ENCODE peak calls at places on chromosomes 12 and 14, in six cellular contexts. B, K, W, G, X and D are unnamed samples. For H3K4me1, the result is how much of the 10 kb centered on the place peaks cover.

GRCh38 chr12:108179305-108179704 is 50.2 kb downstream of the WSCD2 start:
- DNase-seq in B (no peak), K (no peak), W (no peak), G (no peak), X (no peak), D (no peak)

GRCh38 chr12:24544368-24544767 is 404.5 kb downstream of the BCAT1 start:
- DNase-seq in B (peak), K (no peak), W (no peak), G (no peak), X (peak), D (no peak)

GRCh38 chr12:131828671-131829350 is 618 bp downstream of the MMP17 start:
- DNase-seq in B (no peak), K (no peak), W (no peak), G (peak), X (no peak), D (no peak)

GRCh38 chr12:106304001-106304421 is 1.5 kb downstream of the TCP11L2 start:
- DNase-seq in B (no peak), K (no peak), W (peak), G (no peak), X (peak), D (no peak)

GRCh38 chr12:104381721-104382480 is 74.8 kb upstream of the CHST11 start:
- DNase-seq in B (peak), K (peak), W (peak), G (peak), X (peak), D (peak)

GRCh38 chr12:71865166-71865713 is 25.7 kb downstream of the TBC1D15 start:
- DNase-seq in B (peak), K (no peak), W (no peak), G (peak), X (peak), D (no peak)

GRCh38 chr12:111412007-111412829 is 6.5 kb downstream of the SH2B3 start:
- DNase-seq in B (no peak), K (no peak), W (no peak), G (no peak), X (peak), D (no peak)

GRCh38 chr14:59632381-59632780 is 55.8 kb upstream of the CCDC175 start:
- DNase-seq in B (peak), K (no peak), W (no peak), G (peak), X (peak), D (peak)

GRCh38 chr12:95385246-95385645 is 88.7 kb upstream of the METAP2 start:
- DNase-seq in B (peak), K (no peak), W (no peak), G (peak), X (no peak), D (peak)

GRCh38 chr14:102390064-102390463 is 27.3 kb downstream of the TECPR2 start:
- DNase-seq in B (peak), K (no peak), W (no peak), G (peak), X (no peak), D (no peak)

GRCh38 chr12:26185532-26186320 is 9.6 kb upstream of the SSPN start:
- DNase-seq in B (no peak), K (no peak), W (no peak), G (peak), X (no peak), D (no peak)

GRCh38 chr12:130832561-130833209 is 6.4 kb downstream of the STX2 start:
- DNase-seq in B (peak), K (no peak), W (no peak), G (peak), X (peak), D (no peak)

GRCh38 chr12:71558445-71558844 is 105.2 kb downstream of the ZFC3H1 start:
- DNase-seq in B (peak), K (no peak), W (no peak), G (no peak), X (peak), D (no peak)

GRCh38 chr12:46342562-46343033 is 30.0 kb downstream of the SLC38A2 start:
- DNase-seq in B (peak), K (no peak), W (peak), G (peak), X (peak), D (peak)

GRCh38 chr12:64304571-64304970 is 82.5 kb upstream of the KICS2 start:
- DNase-seq in B (no peak), K (no peak), W (no peak), G (no peak), X (no peak), D (no peak)

GRCh38 chr14:76772300-76773187 is 11.3 kb downstream of the VASH1 start:
- DNase-seq in B (peak), K (no peak), W (no peak), G (no peak), X (peak), D (no peak)

GRCh38 chr12:113609692-113610469 is 138.2 kb upstream of the LHX5 start:
- DNase-seq in B (no peak), K (no peak), W (no peak), G (no peak), X (no peak), D (no peak)

GRCh38 chr14:97634786-97635185 is 837.6 kb downstream of the VRK1 start:
- DNase-seq in B (no peak), K (no peak), W (peak), G (no peak), X (no peak), D (no peak)

GRCh38 chr12:108761226-108761625 is 29.9 kb upstream of the CORO1C start:
- DNase-seq in B (no peak), K (no peak), W (no peak), G (no peak), X (no peak), D (no peak)

GRCh38 chr14:58898655-58899316 is 261.0 kb downstream of the DACT1 start:
- DNase-seq in B (peak), K (no peak), W (no peak), G (peak), X (peak), D (no peak)

GRCh38 chr12:29486972-29487371 is 10.5 kb downstream of the OVCH1 start:
- DNase-seq in B (no peak), K (no peak), W (no peak), G (no peak), X (no peak), D (no peak)

GRCh38 chr12:27539191-27539631 is 15.2 kb downstream of the PPFIBP1 start:
- DNase-seq in B (peak), K (no peak), W (no peak), G (no peak), X (peak), D (peak)

GRCh38 chr14:91398707-91399106 is 18.9 kb downstream of the CCDC88C start:
- DNase-seq in B (no peak), K (no peak), W (no peak), G (no peak), X (no peak), D (no peak)

GRCh38 chr12:26471560-26471959 is 276.2 kb downstream of the SSPN start:
- DNase-seq in B (peak), K (no peak), W (no peak), G (peak), X (no peak), D (no peak)

DNA sequence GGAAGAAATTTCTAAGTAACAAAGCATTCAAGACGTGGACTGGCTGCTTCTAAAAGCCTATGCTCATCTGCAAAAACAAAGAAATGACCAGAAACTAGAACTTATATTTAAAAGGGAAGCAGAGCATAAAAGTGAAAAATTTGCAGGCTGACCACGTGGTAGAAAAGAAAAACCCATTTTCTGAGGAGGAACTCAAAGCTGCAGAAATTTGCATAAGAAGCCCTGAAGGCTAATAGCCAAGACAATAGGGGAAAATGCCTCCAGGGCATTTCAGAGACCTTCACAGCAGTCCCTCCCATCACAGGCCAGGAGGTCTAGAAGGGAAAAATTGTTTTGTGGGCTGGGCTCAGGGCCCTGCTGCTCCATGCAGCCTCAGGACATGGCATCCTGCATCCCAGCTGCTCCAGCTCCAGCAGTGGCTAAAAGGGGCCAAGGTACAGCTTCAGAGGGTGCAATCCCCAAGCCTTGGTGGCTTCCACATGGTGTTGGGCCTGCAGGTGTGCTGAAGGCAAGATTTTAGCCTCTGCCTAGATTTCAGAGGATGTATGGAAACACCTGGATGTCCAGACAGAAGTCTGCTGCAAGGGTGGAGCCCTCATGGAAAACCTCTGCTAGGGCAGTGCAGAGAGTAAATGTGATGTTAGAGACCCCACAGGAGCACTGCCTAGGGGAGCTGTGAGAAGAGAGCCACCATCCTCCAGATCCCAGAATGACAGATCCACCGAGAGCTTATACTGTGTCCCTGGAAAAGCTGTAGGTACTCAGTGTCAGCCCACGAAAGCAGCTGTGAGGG is 55.5 kb downstream of the CHGA start:
- DNase-seq in B (no peak), K (no peak), W (peak), G (no peak), X (no peak), D (no peak)
- H3K4me1 ChIP-seq in B (under half), K (under half), W (under half), G (under half), X (under half), D (under half)

GRCh38 chr12:82203076-82203475 is 155.1 kb downstream of the CCDC59 start:
- DNase-seq in B (no peak), K (no peak), W (no peak), G (no peak), X (no peak), D (no peak)
- H3K27ac ChIP-seq in B (no peak), K (no peak), W (no peak), G (no peak), X (no peak), D (no peak)

DNA sequence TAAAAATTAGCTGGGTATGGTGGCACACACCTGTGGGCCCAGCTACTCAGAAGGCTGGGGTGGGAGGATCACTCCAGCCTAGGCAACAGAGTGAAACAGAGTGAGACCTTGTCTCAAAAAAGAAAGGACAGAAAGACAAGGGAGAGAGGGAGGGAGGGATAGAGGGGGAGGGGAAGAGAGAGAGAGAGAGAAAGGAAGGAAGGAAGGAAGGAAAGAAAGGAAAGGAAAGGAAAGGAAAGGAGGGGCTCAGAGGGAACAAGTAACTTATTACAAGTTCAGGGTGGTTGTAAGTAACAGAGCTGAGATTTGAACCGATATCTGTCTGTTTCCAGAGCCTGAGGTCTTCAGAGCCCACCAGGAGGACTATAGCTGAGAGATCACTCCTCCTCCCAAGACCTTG is 8.3 kb downstream of the IFFO1 start:
- DNase-seq in B (no peak), K (no peak), W (no peak), G (no peak), X (no peak), D (no peak)
- H3K4me1 ChIP-seq in B (under half), K (under half), W (under half), G (under half), X (under half), D (under half)

DNA sequence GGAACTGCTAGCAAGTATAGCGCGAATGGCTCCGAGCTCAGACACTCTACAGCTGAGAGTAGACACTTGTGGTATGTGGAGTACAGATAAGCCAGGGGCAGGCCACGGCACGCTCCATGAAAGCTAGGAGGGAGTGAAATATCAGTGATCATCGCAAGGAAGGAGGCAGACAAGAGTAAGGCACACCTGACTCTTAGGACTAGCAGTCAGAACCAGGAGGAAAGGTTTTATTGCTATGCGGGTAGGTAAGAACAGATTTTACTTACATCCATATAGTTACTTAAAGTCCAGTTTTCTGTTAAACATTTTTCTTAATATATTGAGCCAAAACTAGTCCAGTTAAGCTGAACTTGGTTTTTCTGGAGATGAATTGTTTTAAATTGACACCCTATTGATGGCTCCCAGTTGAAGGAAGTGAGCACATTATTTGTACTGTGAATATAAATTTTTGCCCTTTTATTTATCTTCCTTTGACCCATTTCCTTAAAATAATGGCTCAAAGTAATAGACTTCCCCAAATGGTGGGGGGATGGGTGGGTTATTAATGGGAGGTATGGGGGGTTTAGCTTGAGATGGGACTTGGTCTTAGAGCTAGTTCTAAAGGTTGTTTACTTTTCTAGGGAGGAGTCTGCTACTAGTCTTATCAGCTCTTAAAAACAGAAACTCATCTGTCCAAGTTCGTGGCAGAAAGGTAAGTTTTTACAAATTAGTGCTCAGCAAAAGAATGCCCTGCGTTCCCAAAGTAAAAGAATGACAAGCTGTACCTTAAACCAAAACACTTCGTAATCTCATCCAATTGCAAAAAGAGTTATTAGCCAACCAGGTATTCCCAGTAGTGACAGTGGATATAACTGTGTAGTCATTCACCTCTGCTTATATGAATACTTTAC is 5.8 kb downstream of the HNRNPA1 start:
- DNase-seq in B (no peak), K (no peak), W (no peak), G (peak), X (no peak), D (peak)
- H3K27ac ChIP-seq in B (no peak), K (peak), W (no peak), G (no peak), X (peak), D (no peak)

GRCh38 chr14:50340945-50341344 is 28.8 kb downstream of the DMAC2L start:
- DNase-seq in B (no peak), K (no peak), W (no peak), G (no peak), X (no peak), D (no peak)

GRCh38 chr14:50338547-50338946 is 26.4 kb downstream of the DMAC2L start:
- DNase-seq in B (no peak), K (no peak), W (no peak), G (no peak), X (no peak), D (no peak)

GRCh38 chr14:50336428-50336827 is 24.3 kb downstream of the DMAC2L start:
- DNase-seq in B (no peak), K (no peak), W (no peak), G (no peak), X (no peak), D (no peak)

GRCh38 chr14:50340045-50340444 is 27.9 kb downstream of the DMAC2L start:
- DNase-seq in B (no peak), K (no peak), W (no peak), G (no peak), X (no peak), D (no peak)

DNA sequence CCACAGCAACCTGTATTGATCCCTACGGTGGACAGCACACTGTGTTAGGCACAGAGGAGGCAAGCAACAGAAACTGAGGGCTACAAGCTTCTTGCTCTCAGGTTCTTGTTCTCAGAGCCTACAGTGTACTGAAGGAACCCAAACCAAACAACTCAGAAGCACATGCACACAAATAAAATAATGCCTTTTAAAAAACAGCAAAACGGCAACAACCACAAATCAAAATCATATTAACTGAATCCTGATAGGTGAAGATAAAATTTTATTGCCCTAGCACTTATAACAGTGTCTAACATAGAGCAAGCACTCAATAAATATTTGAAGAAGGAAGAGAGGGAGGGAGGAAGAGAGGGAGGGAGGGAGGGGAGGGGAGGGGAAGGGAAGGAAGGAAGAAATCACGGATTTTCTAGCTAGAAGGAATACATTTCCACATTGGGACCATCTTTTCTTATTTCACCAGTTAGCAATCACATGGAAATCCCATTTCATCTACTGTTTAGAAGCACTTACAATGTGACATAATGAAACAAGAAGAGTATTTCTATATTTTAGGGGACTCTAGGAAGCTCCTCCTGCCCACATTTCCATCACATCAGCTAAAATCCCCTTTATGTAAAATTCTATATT is 27.2 kb downstream of the DMAC2L start:
- DNase-seq in B (no peak), K (no peak), W (no peak), G (no peak), X (no peak), D (no peak)
- H3K4me1 ChIP-seq in B (under half), K (under half), W (under half), G (under half), X (under half), D (under half)

GRCh38 chr12:62724285-62724684 is 210.7 kb downstream of the PPM1H start:
- DNase-seq in B (no peak), K (no peak), W (no peak), G (no peak), X (no peak), D (no peak)
- H3K27ac ChIP-seq in B (peak), K (no peak), W (no peak), G (peak), X (peak), D (no peak)

GRCh38 chr14:104702106-104702505 is 12.7 kb downstream of the INF2 start:
- DNase-seq in B (no peak), K (no peak), W (no peak), G (no peak), X (no peak), D (no peak)

GRCh38 chr14:104701383-104702076 is 12.1 kb downstream of the INF2 start:
- DNase-seq in B (no peak), K (no peak), W (no peak), G (no peak), X (no peak), D (no peak)

GRCh38 chr14:104699426-104699748 is 10.0 kb downstream of the INF2 start:
- DNase-seq in B (no peak), K (no peak), W (no peak), G (no peak), X (no peak), D (no peak)

GRCh38 chr14:104700224-104700623 is 10.8 kb downstream of the INF2 start:
- DNase-seq in B (no peak), K (no peak), W (no peak), G (no peak), X (no peak), D (no peak)

DNA sequence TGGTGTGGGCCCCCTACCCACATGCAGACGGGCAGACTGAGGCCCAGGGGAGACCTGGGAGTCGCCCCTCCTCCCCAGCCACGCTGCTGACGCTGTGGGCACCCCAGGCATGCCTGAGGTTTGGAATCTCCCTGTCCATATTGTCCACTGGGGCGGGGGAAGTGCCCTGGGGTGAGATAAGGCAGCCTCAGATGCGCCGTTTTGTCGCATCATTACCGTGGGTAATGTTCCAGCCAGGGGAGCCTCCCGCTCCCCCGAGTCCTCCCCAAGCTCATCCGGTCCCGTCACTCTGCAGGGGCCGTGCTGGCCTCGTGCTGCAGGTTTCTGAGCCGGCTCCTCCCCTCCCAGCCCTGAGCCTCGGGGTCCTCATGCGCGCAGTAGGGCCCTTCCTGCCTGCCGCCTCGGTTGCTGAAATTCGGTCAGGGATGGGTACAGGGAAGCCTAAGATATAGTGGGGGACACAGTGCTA is 11.4 kb downstream of the INF2 start:
- DNase-seq in B (no peak), K (no peak), W (no peak), G (no peak), X (no peak), D (no peak)
- H3K4me1 ChIP-seq in B (under half), K (under half), W (under half), G (under half), X (half or more), D (under half)

GRCh38 chr12:124426594-124427550 is 132.0 kb downstream of the RFLNA start:
- DNase-seq in B (no peak), K (no peak), W (no peak), G (no peak), X (peak), D (no peak)
- H3K27ac ChIP-seq in B (no peak), K (no peak), W (no peak), G (no peak), X (peak), D (peak)